ENCODE peak calls at places on chromosome 15, in seven cellular contexts. F is CD8-positive, alpha-beta T cell; W is spleen; K is astrocyte; T is lower lobe of right lung; O is H1; R is body of pancreas. B is an unnamed sample. For H3K9me3, the result is how much of the 10 kb centered on the place peaks cover.

GRCh38 chr15:79184465-79184892 is 93.9 kb upstream of the RASGRF1 start:
- DNase-seq in R (peak), W (peak), O (peak), F (peak), K (peak), T (peak), B (no peak)

GRCh38 chr15:78763111-78763795 is 48.0 kb downstream of the ADAMTS7 start:
- DNase-seq in O (peak), K (no peak), W (peak), R (no peak), T (peak), F (no peak), B (no peak)

GRCh38 chr15:74489518-74490338 is 28.8 kb upstream of the UBL7 start:
- DNase-seq in R (peak), K (peak), T (peak), F (peak), O (peak), W (peak), B (peak)

GRCh38 chr15:60135961-60136360 is 131.8 kb downstream of the FOXB1 start:
- DNase-seq in O (no peak), K (no peak), W (no peak), R (no peak), F (no peak), T (no peak), B (no peak)

GRCh38 chr15:77857419-77857818 is 220.1 kb downstream of the TBC1D2B start:
- DNase-seq in O (no peak), W (peak), K (no peak), T (peak), F (no peak), R (no peak), B (no peak)

GRCh38 chr15:58934521-58934920 is 1.0 kb upstream of the SLTM start:
- DNase-seq in R (no peak), T (no peak), F (no peak), O (no peak), K (no peak), W (no peak), B (no peak)

GRCh38 chr15:50970524-50970923 is 62.0 kb downstream of the AP4E1 start:
- DNase-seq in R (no peak), K (no peak), T (no peak), W (no peak), F (no peak), O (no peak), B (no peak)

GRCh38 chr15:40942865-40943264 is 10.4 kb upstream of the CHAC1 start:
- DNase-seq in W (no peak), K (no peak), F (no peak), O (no peak), R (no peak), T (no peak), B (no peak)

GRCh38 chr15:78879517-78880241 is 7.0 kb downstream of the MORF4L1 start:
- DNase-seq in T (no peak), W (no peak), O (no peak), F (no peak), R (no peak), K (peak), B (no peak)

GRCh38 chr15:91710072-91710471 is 143.4 kb upstream of the SLCO3A1 start:
- DNase-seq in R (no peak), W (no peak), T (no peak), F (no peak), O (no peak), K (peak), B (no peak)

GRCh38 chr15:50353999-50354837 is 780 bp downstream of the GABPB1 start:
- DNase-seq in W (peak), O (peak), K (peak), T (peak), R (peak), F (peak), B (no peak)

GRCh38 chr15:45179221-45179985 is 8.4 kb downstream of the SHF start:
- DNase-seq in W (peak), T (peak), R (peak), F (peak), O (peak), K (no peak), B (no peak)

GRCh38 chr15:69526696-69527095 is 74.1 kb downstream of the RPLP1 start:
- DNase-seq in F (no peak), O (no peak), K (no peak), T (no peak), W (no peak), R (no peak), B (no peak)

GRCh38 chr15:59713177-59713576 is 24.1 kb upstream of the BNIP2 start:
- DNase-seq in O (no peak), T (no peak), K (no peak), W (no peak), F (no peak), R (no peak), B (no peak)

GRCh38 chr15:63063164-63063756 is 20.7 kb downstream of the TPM1 start:
- DNase-seq in T (no peak), O (no peak), W (no peak), K (peak), R (no peak), F (no peak), B (no peak)

GRCh38 chr15:67511606-67512005 is 9.3 kb upstream of the C15orf61 start:
- DNase-seq in R (no peak), K (no peak), F (no peak), T (no peak), W (no peak), O (no peak), B (no peak)

GRCh38 chr15:67515090-67515489 is 5.8 kb upstream of the C15orf61 start:
- DNase-seq in W (no peak), T (no peak), F (no peak), K (no peak), O (no peak), R (no peak), B (no peak)

GRCh38 chr15:67510597-67511225 is 10.2 kb upstream of the C15orf61 start:
- DNase-seq in O (no peak), W (no peak), F (no peak), T (no peak), K (peak), R (no peak), B (no peak)

GRCh38 chr15:67512140-67512539 is 8.8 kb upstream of the C15orf61 start:
- DNase-seq in F (no peak), O (no peak), W (no peak), R (no peak), K (no peak), T (no peak), B (no peak)

GRCh38 chr15:67512933-67513714 is 7.8 kb upstream of the C15orf61 start:
- DNase-seq in O (no peak), W (no peak), K (no peak), R (no peak), F (no peak), T (no peak), B (no peak)
- H3K4me3 ChIP-seq in O (no peak), W (no peak), K (no peak), R (no peak), F (no peak), T (no peak), B (no peak)

GRCh38 chr15:92883643-92884458 is 16.3 kb upstream of the CHD2 start:
- DNase-seq in R (no peak), F (peak), T (no peak), W (no peak), O (no peak), K (peak), B (no peak)

GRCh38 chr15:92882697-92883642 is 17.2 kb upstream of the CHD2 start:
- DNase-seq in K (no peak), T (peak), F (peak), O (no peak), W (peak), R (peak), B (no peak)

GRCh38 chr15:92881570-92881837 is 18.6 kb upstream of the CHD2 start:
- DNase-seq in F (no peak), O (no peak), R (no peak), W (no peak), K (no peak), T (no peak), B (no peak)

GRCh38 chr15:92880796-92881569 is 19.1 kb upstream of the CHD2 start:
- DNase-seq in O (no peak), F (no peak), K (no peak), W (no peak), T (no peak), R (peak), B (no peak)

DNA sequence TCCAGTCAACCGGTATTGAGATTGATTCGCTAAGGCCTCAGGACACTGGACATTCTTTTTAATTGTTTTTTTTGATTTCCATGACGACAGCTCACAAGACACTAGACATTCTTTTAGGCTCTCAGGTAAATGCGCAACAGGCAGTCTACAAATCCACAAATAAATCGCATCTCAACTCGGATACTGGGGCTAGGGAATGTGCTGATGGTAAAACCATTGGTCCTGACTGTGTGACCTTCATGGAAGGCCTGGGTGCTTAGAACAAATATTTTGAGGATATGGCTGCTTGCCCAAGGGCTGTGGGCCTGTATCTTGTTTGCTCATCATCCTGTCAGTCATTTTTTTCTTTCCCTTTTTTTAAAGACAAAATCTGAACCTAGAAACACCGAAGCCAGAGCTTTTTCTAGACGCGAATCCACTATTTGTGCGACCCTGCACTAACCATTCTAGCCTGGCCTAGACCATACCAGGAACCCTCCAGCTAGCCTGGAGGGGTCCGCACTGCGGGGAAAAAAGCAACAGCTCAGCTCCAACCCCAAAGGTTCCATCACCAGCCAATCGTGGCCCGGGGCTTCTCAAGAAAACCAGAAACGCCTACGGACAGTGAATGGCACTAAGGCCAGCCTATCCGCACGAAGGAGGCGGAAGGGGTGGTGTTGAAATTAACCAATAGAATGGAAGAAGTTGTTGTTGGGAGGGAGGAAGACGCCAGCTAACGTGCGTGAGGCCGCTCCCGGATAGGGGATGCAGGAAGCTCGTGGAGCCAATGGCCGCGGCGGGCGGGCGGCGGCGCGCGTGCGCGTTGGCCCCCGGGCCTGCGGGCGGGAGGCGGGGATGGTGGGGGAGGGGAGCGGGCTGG is 18.1 kb upstream of the CHD2 start:
- DNase-seq in K (peak), W (peak), O (peak), T (peak), R (peak), F (peak), B (peak)
- H3K9me3 ChIP-seq in K (under half), W (under half), O (under half), T (under half), R (under half), F (under half), B (under half)

DNA sequence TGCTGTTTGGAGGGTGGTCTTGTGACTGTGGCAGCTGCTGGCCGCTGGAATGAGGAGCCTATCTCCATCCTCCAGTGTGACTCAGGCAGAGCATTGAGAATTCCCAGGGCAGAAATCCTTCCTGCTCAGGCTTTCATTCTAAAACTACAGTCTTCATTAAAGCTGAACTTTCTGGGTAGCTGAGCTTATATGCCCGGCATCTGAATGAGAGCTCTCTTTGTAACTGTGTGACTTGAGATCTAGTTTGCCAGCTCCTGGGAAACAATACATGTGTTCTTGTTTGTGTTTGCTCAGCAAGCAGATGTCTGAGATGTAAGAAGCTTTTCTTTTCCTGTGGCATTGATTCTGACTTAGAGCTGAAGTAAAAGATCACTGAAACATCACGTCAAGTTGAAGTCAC is 22.4 kb downstream of the RLBP1 start:
- DNase-seq in W (no peak), O (no peak), R (peak), F (no peak), K (no peak), T (no peak), B (no peak)
- H3K27ac ChIP-seq in W (peak), O (no peak), R (peak), F (no peak), K (no peak), T (no peak), B (no peak)

DNA sequence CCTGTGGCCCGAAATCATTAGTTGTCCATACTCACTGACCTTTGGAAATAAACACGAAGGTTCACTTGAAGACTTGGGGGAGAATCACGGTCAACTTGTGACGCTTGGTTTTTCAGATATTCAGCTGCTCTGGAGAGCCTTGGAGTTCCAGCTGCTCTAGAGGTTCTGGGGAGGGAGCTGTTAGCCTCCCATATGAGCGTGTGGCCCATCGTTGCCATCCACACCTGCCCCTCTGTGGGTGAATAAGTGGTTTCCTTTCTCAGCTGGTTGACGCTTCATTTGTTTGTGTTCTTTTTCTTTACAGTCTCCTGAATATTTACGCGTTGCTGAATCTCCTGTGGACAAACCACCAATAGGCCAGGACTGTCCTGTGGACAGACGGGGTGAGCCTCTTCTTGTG is 35.6 kb downstream of the APBA2 start:
- DNase-seq in O (no peak), F (no peak), R (no peak), W (peak), T (no peak), K (no peak), B (no peak)
- H3K4me3 ChIP-seq in O (no peak), F (peak), R (no peak), W (no peak), T (no peak), K (no peak), B (no peak)

DNA sequence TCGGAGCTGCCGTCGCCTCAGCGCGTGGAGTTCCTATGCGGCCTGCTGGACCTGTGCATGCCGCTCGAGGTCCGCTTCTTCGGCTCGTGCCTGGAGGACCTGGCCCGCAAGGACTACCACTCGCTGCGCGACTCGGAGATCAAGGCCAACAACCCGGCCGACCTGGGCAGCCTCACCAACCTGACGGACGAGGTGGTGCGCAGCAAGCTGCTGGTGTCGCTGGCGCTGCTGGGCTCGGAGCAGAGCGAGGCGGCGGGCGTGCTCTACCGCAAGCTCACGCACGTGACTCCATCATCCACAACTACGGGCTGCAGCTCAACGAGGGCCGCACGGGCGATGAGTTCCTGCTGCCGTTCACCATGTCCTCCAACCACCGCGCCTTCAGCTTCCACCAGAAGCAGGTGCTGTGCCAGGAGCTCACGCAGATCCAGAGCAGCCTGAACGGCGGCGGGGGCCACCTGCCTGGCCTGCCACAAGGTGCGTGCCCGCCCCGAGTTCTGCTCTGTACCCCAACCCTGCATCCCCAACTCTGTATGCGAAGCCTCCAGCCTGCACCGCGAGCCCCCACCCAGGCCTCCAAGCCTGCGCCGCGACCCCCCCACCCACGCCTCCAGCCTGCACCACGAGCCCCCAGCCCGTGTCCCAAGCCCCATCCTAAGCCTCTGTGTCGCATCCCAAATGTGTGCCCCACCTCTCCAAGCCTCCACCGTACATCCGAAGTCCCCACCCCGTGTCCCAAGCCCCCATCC is 178.2 kb downstream of the OR4M2 start:
- DNase-seq in T (no peak), W (peak), K (no peak), R (no peak), F (no peak), O (no peak), B (no peak)
- H3K9me3 ChIP-seq in T (under half), W (under half), K (under half), R (under half), F (under half), O (under half), B (under half)

GRCh38 chr15:38531509-38531908 is 33.1 kb downstream of the RASGRP1 start:
- DNase-seq in K (peak), F (no peak), R (no peak), T (no peak), W (no peak), O (no peak), B (no peak)

GRCh38 chr15:38533416-38533915 is 31.1 kb downstream of the RASGRP1 start:
- DNase-seq in R (no peak), F (no peak), O (no peak), K (no peak), T (no peak), W (no peak), B (no peak)

GRCh38 chr15:38533926-38534325 is 30.7 kb downstream of the RASGRP1 start:
- DNase-seq in R (no peak), O (no peak), F (no peak), W (no peak), K (no peak), T (no peak), B (no peak)

GRCh38 chr15:38534691-38535090 is 29.9 kb downstream of the RASGRP1 start:
- DNase-seq in K (no peak), T (no peak), F (no peak), R (no peak), O (no peak), W (no peak), B (no peak)

GRCh38 chr15:38532728-38533127 is 31.9 kb downstream of the RASGRP1 start:
- DNase-seq in K (no peak), O (no peak), W (no peak), F (no peak), T (no peak), R (no peak), B (no peak)
- H3K27ac ChIP-seq in K (no peak), O (no peak), W (no peak), F (no peak), T (no peak), R (no peak), B (no peak)

GRCh38 chr15:90599116-90599515 is 69.4 kb downstream of the CRTC3 start:
- DNase-seq in O (no peak), K (no peak), W (no peak), F (no peak), R (no peak), T (no peak), B (no peak)
- H3K4me3 ChIP-seq in O (no peak), K (no peak), W (no peak), F (no peak), R (no peak), T (no peak), B (no peak)

DNA sequence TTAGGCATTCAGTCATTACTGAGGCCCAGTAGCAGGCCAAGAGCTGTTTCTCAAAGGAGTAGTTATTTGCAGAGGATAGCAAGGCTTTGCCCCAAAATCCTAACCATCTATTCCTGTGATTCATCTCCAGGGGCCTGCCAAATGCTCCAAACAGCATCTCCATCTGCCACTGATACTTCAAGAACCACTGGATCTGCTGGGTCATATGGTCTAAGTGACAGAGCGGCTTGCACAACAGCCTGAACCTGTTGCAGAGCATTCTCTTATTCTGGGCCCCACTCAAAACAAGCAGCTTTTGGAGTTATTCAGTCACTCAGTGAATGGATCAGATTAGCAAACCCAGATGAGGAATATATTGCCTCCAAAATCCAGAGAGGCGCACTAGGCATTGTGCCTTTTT is 68.8 kb upstream of the ALDH1A3 start:
- DNase-seq in T (no peak), O (no peak), F (no peak), W (no peak), K (no peak), R (no peak), B (no peak)
- H3K9me3 ChIP-seq in T (under half), O (under half), F (under half), W (under half), K (under half), R (under half), B (under half)

B was measured in iPS DF 6.9.